ENCODE peak calls at places on chromosomes 4 and X, in eight cellular contexts. N, S, D, B, C, E, L and V are unnamed samples.

GRCh38 chr4:70183168-70183939 is 12.2 kb upstream of the ODAM start:
- DNase-seq in N (peak; percentile 78), S (peak; percentile 3), D (no peak), B (peak; percentile 28), C (peak; percentile 79), E (peak; percentile 71), L (no peak), V (peak; percentile 89)

GRCh38 chr4:41140410-41140809 is 73.9 kb downstream of the APBB2 start:
- DNase-seq in N (no peak), S (no peak), D (no peak), B (no peak), C (no peak), E (no peak), L (no peak), V (no peak)

GRCh38 chrX:10397349-10397748 is 223.0 kb downstream of the MID1 start:
- DNase-seq in N (no peak), S (no peak), D (no peak), B (no peak), C (no peak), E (no peak), L (no peak), V (no peak)

GRCh38 chr4:75672461-75673026 is 667 bp downstream of the G3BP2 start:
- DNase-seq in N (peak; percentile 52), S (peak; percentile 66), D (peak; percentile 85), B (peak; percentile 72), C (peak; percentile 53), E (peak; percentile 47), L (no peak), V (peak; percentile 47)

GRCh38 chrX:153469811-153470410 is 465 bp downstream of the HAUS7 start:
- DNase-seq in N (peak; percentile 24), S (peak; percentile 55), D (no peak), B (no peak), C (no peak), E (peak; percentile 27), L (no peak), V (peak; percentile 33)

GRCh38 chrX:78650906-78651437 is 8.2 kb downstream of the RTL3 start:
- DNase-seq in N (peak; percentile 50), S (no peak), D (no peak), B (no peak), C (peak; percentile 67), E (no peak), L (peak; percentile 44), V (peak; percentile 84)

GRCh38 chrX:27675493-27675892 is 85.3 kb downstream of the DCAF8L2 start:
- DNase-seq in N (peak; percentile 75), S (no peak), D (no peak), B (no peak), C (peak; percentile 21), E (peak; percentile 90), L (no peak), V (peak; percentile 86)

GRCh38 chrX:136126892-136127406 is 20.4 kb upstream of the FHL1 start:
- DNase-seq in N (no peak), S (peak; percentile 31), D (no peak), B (no peak), C (peak; percentile 26), E (no peak), L (no peak), V (peak; percentile 58)

GRCh38 chrX:69045616-69046345 is 119.5 kb downstream of the PJA1 start:
- DNase-seq in N (no peak), S (no peak), D (no peak), B (no peak), C (no peak), E (no peak), L (no peak), V (no peak)

GRCh38 chr4:108350332-108350731 is 181.6 kb upstream of the LEF1 start:
- DNase-seq in N (no peak), S (peak; percentile 73), D (no peak), B (no peak), C (no peak), E (no peak), L (no peak), V (no peak)

GRCh38 chr4:99885063-99885664 is 9.1 kb downstream of the LAMTOR3 start:
- DNase-seq in N (peak; percentile 65), S (peak; percentile 23), D (no peak), B (no peak), C (peak; percentile 59), E (peak; percentile 61), L (no peak), V (peak; percentile 69)

GRCh38 chr4:7668826-7669225 is 234.1 kb upstream of the PSAPL1 start:
- DNase-seq in N (no peak), S (no peak), D (no peak), B (no peak), C (no peak), E (no peak), L (no peak), V (no peak)

GRCh38 chr4:41692717-41693345 is 55.7 kb downstream of the PHOX2B start:
- DNase-seq in N (peak; percentile 70), S (peak; percentile 45), D (peak; percentile 63), B (peak; percentile 56), C (peak; percentile 71), E (peak; percentile 70), L (peak; percentile 2), V (peak; percentile 78)

GRCh38 chr4:94690851-94691254 is 66.9 kb upstream of the BMPR1B start:
- DNase-seq in N (peak; percentile 24), S (no peak), D (no peak), B (no peak), C (peak; percentile 60), E (peak; percentile 32), L (peak; percentile 44), V (peak; percentile 75)

GRCh38 chr4:38889143-38889542 is 21.5 kb downstream of the FAM114A1 start:
- DNase-seq in N (peak; percentile 87), S (no peak), D (no peak), B (no peak), C (peak; percentile 76), E (peak; percentile 77), L (peak; percentile 33), V (peak; percentile 88)

GRCh38 chr4:162782778-162783507 is 383.7 kb downstream of the NAF1 start:
- DNase-seq in N (no peak), S (no peak), D (no peak), B (no peak), C (no peak), E (no peak), L (no peak), V (peak; percentile 94)

GRCh38 chr4:99485212-99485611 is 25.6 kb upstream of the C4orf17 start:
- DNase-seq in N (no peak), S (no peak), D (no peak), B (no peak), C (no peak), E (no peak), L (no peak), V (no peak)

GRCh38 chr4:6342530-6343293 is 73.1 kb downstream of the WFS1 start:
- DNase-seq in N (peak; percentile 35), S (peak; percentile 50), D (peak; percentile 59), B (no peak), C (peak; percentile 29), E (no peak), L (no peak), V (peak; percentile 17)

GRCh38 chr4:147328189-147328588 is 152.7 kb upstream of the EDNRA start:
- DNase-seq in N (no peak), S (no peak), D (no peak), B (no peak), C (no peak), E (no peak), L (no peak), V (no peak)

DNA sequence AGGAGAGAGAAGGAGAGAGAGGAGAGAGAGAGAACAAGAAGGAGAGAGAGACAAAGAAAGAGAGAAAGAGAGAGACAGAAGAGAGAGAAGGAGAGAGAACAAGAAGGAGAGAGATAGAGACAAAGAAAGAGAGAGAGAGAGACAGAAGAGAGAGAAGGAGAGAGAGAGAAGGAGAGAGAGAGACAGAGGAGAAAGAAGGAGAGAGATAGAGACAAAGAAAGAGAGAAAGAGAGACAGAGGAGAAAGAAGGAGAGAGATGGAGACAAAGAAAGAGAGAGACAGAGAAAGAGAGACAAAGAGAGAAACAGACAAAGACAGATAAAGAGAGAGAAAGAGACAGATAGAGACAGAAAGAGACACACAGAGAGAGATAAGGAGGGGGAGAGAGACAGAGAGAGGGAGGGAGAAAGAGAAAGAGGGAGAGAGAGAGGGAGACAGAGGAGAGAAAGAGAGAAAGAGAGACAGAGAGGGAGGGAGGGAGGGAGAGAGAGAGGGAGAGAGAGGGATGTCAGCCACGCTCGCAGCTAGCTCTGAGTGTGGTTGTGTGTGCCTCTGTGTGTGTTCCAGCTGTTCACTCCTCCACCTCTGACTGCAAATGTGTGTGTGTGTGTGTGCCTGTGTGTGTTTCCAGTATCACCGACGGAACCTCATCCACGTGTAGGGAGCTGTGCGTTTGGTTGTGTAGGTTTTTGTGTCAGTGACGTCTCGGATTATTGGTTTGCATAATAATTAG is 105.8 kb downstream of the CRLF2 start:
- DNase-seq in N (no peak), S (no peak), D (no peak), B (no peak), C (no peak), E (no peak), L (no peak), V (no peak)
- TF ChIP-seq CTCF in N (no peak), S (no peak), D (no peak), B (no peak), C (no peak), E (no peak), L (no peak), V (no peak)

GRCh38 chr4:785332-786073 is 40.4 kb downstream of the CPLX1 start:
- DNase-seq in N (no peak), S (no peak), D (peak; percentile 62), B (no peak), C (no peak), E (no peak), L (no peak), V (no peak)
- H3K4me3 ChIP-seq in N (no peak overlapping the region), S (no peak overlapping the region), D (peak overlapping the region; percentile 46), B (peak overlapping the region; percentile 29), C (peak overlapping the region; percentile 10), E (no peak overlapping the region), L (no peak overlapping the region), V (no peak overlapping the region)

GRCh38 chr4:67549123-67549522 is 3.8 kb upstream of the CENPC start:
- DNase-seq in N (peak; percentile 62), S (peak; percentile 21), D (no peak), B (no peak), C (peak; percentile 23), E (peak; percentile 71), L (no peak), V (peak; percentile 67)
- TF ChIP-seq CTCF in N (peak; percentile 47), S (peak; percentile 58), D (peak; percentile 19), B (no peak), C (no peak), E (peak; percentile 44), L (peak; percentile 9), V (peak; percentile 49)

GRCh38 chr4:153223935-153224334 is 19.7 kb downstream of the TRIM2 start:
- DNase-seq in N (peak; percentile 46), S (no peak), D (no peak), B (no peak), C (peak; percentile 44), E (peak; percentile 67), L (no peak), V (no peak)

GRCh38 chr4:153222162-153222789 is 18.0 kb downstream of the TRIM2 start:
- DNase-seq in N (peak; percentile 81), S (peak; percentile 84), D (peak; percentile 76), B (peak; percentile 64), C (peak; percentile 86), E (peak; percentile 85), L (no peak), V (peak; percentile 76)

GRCh38 chr4:153223418-153223792 is 19.2 kb downstream of the TRIM2 start:
- DNase-seq in N (no peak), S (peak; percentile 33), D (no peak), B (no peak), C (peak; percentile 42), E (peak; percentile 21), L (no peak), V (peak; percentile 27)

GRCh38 chr4:153221783-153222161 is 17.5 kb downstream of the TRIM2 start:
- DNase-seq in N (no peak), S (no peak), D (no peak), B (no peak), C (no peak), E (no peak), L (no peak), V (no peak)

GRCh38 chr4:153222790-153223417 is 18.7 kb downstream of the TRIM2 start:
- DNase-seq in N (peak; percentile 43), S (peak; percentile 84), D (peak; percentile 77), B (peak; percentile 62), C (peak; percentile 53), E (peak; percentile 39), L (no peak), V (peak; percentile 48)
- H3K4me3 ChIP-seq in N (peak overlapping the region; percentile 67), S (peak overlapping the region; percentile 81), D (peak overlapping the region; percentile 77), B (peak overlapping the region; percentile 59), C (peak overlapping the region; percentile 75), E (peak overlapping the region; percentile 58), L (peak overlapping the region; percentile 81), V (peak overlapping the region; percentile 71)